ENCODE peak calls at places on chromosome 2, in four cellular contexts. A is H9, R is brain microvascular endothelial cell, M is lung. Z is an unnamed sample.

GRCh38 chr2:67660871-67661270 is 263.7 kb downstream of the ETAA1 start:
- DNase-seq in M (no peak), R (no peak), A (no peak), Z (no peak)

GRCh38 chr2:239722760-239723448 is 302.2 kb downstream of the NDUFA10 start:
- DNase-seq in M (no peak), R (no peak), A (peak), Z (no peak)

GRCh38 chr2:113754989-113755689 is 1.3 kb downstream of the SLC35F5 start:
- DNase-seq in A (no peak), R (no peak), M (no peak), Z (no peak)

GRCh38 chr2:240934701-240935100 is 28.6 kb downstream of the CROCC2 start:
- DNase-seq in A (peak), R (no peak), M (no peak), Z (peak)

GRCh38 chr2:237685408-237685807 is 58.0 kb downstream of the LRRFIP1 start:
- DNase-seq in M (no peak), A (peak), R (no peak), Z (no peak)

GRCh38 chr2:219058541-219059374 is 2.0 kb downstream of the IHH start:
- DNase-seq in A (peak), M (peak), R (no peak), Z (peak)

GRCh38 chr2:43224571-43225092 is 1.8 kb downstream of the ZFP36L2 start:
- DNase-seq in A (no peak), M (no peak), R (peak), Z (peak)

GRCh38 chr2:212538156-212539144 is at the start of gene ERBB4:
- DNase-seq in R (no peak), A (no peak), M (peak), Z (peak)

GRCh38 chr2:147632193-147632592 is 212.6 kb upstream of the ACVR2A start:
- DNase-seq in M (no peak), A (no peak), R (no peak), Z (no peak)

GRCh38 chr2:9403924-9404323 is 19.4 kb downstream of the ITGB1BP1 start:
- DNase-seq in M (no peak), A (no peak), R (peak), Z (no peak)

GRCh38 chr2:166090346-166090745 is 37.5 kb downstream of the SCN1A start:
- DNase-seq in R (peak), M (no peak), A (no peak), Z (no peak)

GRCh38 chr2:188810591-188810990 is 163.6 kb upstream of the COL3A1 start:
- DNase-seq in R (no peak), A (no peak), M (no peak), Z (no peak)

GRCh38 chr2:169034256-169034655 is 3.1 kb upstream of the ABCB11 start:
- DNase-seq in R (peak), A (no peak), M (no peak), Z (peak)

GRCh38 chr2:9071032-9071431 is 67.5 kb upstream of the MBOAT2 start:
- DNase-seq in M (no peak), A (no peak), R (peak), Z (peak)

DNA sequence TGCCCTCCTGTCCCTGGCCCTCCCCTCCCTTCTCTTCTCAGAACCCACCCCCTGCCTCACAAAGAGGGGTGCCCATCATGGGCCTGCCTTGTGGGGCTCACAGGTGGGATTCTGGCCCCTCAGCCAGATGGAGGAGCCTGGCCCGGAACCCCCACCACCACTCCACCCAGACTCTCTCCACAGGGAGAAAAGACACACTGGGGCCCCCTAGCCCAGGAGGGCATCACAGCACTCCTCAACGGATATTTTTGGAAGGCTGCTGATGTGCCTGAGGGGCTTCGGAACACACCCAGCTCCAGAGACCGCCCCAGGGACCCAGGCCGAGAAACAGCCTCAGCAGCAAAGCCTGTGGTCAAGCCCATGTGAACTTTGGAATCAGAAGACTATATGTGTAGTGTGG is 9.9 kb downstream of the KCNIP3 start:
- DNase-seq in M (no peak), A (no peak), R (no peak), Z (no peak)
- TF ChIP-seq CTCF in M (no peak), A (peak), R (no peak), Z (no peak)

DNA sequence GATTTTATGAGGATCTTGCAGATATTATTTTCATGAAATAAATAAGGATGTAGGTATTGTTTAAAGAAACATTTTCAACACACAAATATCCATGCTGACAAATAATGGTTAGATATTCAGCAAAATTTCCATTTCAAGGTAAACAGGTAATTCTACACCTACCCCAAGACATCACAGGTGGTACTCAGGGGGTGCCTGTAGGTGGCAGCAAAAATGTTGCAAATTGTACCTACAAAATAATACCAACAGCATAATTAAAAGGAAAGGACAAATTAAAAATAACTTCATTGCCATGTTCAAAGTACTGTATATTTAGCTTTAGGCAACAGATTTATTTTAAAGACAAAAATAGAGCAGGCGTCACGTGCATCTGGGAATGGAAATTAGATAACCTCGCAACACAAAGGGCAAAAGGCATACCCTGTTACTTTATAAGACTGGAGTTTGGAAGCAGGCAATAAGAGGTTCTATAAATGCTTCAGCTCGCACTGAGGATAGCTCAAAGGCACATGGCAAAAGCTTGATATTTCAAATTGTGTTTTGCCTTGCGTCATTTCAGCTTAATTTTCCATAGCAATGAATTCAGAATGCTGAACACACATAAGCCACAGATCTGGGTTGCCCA is 630.5 kb downstream of the TDRD15 start:
- DNase-seq in R (no peak), A (peak), M (no peak), Z (peak)
- TF ChIP-seq CTCF in R (no peak), A (peak), M (no peak), Z (no peak)

DNA sequence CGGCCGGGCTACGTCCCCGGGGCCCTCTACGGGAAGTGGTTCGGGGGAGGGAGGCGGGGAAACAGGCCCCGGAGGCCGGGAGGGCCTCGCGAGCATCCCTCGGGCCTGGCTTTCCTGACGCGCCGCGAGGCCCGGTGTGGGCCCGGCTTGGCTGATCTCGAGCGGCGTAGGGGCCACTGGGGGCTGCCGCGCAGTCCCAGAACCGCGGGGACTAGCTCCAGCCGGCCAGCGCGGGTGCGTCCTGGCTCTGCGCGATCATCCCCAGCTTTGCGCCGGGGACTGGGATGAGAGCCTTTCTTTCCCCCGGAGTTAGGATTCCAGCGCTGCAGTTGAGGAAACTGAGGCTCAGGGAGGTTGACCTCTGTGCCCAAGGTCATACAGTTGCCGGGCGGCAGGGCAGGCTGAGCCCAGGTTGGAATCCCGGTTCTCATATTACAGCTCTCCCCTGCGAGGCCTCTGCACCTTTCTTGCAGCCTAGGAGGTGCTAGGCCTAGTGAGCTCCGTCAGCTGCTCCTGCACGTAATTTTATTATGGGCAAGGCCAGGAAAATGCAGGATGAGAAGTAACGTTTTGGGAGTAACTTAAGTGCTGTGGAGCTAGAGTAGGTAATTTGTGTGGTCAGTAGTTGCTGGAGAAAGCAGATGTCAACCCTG is 501 bp downstream of the LPIN1 start:
- DNase-seq in M (peak), R (peak), A (peak), Z (no peak)
- TF ChIP-seq CTCF in M (no peak), R (no peak), A (no peak), Z (no peak)

GRCh38 chr2:44392338-44392943 is 30.7 kb downstream of the CAMKMT start:
- DNase-seq in A (no peak), M (peak), R (peak), Z (peak)
- TF ChIP-seq CTCF in A (peak), M (no peak), R (peak), Z (no peak)

GRCh38 chr2:101832114-101832513 is 134.6 kb downstream of the MAP4K4 start:
- DNase-seq in M (no peak), A (no peak), R (no peak), Z (no peak)
- TF ChIP-seq CTCF in M (peak), A (peak), R (no peak), Z (peak)

DNA sequence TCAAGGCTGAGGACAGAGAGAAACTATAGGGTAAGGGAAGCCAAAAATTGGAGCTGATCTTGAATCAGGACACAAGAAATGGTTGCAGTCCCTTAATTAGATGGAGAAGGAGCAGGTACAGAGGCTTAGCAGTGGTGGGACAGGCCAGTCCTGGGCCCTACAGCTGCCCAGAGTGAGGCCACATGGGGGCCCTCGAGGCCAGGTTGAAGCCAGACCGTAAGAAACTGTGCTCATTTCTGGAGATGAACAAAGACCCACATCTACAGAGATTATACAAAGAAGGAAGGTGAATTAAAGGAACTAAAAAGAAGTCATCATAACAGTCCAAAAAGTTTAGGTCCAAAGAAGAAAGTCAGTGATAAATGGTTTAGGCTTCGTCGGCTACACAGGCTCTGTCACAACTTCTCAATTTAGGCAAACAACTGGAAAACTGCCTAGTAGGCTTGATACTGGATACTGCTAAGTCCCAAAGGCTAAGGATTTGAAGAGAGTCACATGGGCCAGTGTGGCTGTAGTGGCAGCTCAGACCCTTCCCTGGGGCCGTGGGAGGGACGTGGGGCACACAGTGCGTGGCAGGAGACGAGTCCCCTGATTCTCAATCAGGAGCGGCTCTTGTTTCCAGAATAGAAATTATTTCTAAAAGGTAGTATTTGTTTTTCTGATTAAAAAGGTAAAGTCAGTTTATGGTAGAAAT is 50.4 kb upstream of the CNGA3 start:
- DNase-seq in R (no peak), A (no peak), M (peak), Z (no peak)
- TF ChIP-seq CTCF in R (peak), A (no peak), M (no peak), Z (no peak)

DNA sequence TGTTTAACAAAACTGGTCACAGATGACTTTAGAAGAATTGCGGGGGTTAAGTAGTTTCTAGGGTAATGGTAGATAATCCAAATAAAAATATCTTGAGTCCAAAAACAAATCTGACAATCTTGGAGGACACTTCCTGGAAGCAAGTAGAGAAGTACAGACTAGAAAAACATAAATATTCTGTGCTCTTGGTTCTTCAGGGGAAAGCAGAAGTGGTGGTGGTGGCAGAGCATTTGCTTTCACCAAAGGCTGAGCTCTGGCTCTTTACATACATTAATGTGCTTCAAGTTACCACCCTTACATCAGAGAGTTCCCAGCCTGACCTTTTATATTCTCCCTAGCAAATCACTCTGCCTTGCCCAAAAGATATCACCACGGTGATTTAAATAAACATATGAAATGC is 15.4 kb downstream of the PDE11A start:
- DNase-seq in M (no peak), R (no peak), A (no peak), Z (no peak)
- TF ChIP-seq CTCF in M (no peak), R (no peak), A (no peak), Z (no peak)

GRCh38 chr2:134365356-134365755 is 111.5 kb downstream of the MGAT5 start:
- DNase-seq in R (no peak), M (no peak), A (peak), Z (peak)
- TF ChIP-seq CTCF in R (peak), M (no peak), A (peak), Z (no peak)

Z was measured in Calu3.